ENCODE peak calls at places on chromosome X, in five cellular contexts. A is HepG2, E is HCT116, C is H1, D is GM12878. W is an unnamed sample.

GRCh38 chrX:148634591-148634990 is 134.2 kb downstream of the AFF2 start:
- DNase-seq in A (no peak), E (no peak), D (no peak), C (no peak), W (no peak)

GRCh38 chrX:26783512-26784225 is 567.7 kb downstream of the MAGEB5 start:
- DNase-seq in A (peak; percentile 65), D (no peak), E (peak; percentile 29), C (peak; percentile 44), W (no peak)

GRCh38 chrX:136687457-136687856 is 39.5 kb downstream of the CD40LG start:
- DNase-seq in A (no peak), C (no peak), D (no peak), E (no peak), W (no peak)

GRCh38 chrX:57172544-57172943 is 35.3 kb upstream of the SPIN2A start:
- DNase-seq in A (no peak), D (no peak), C (no peak), E (no peak), W (no peak)

GRCh38 chrX:86102341-86102740 is 45.9 kb upstream of the DACH2 start:
- DNase-seq in C (no peak), D (no peak), E (no peak), A (no peak), W (no peak)

GRCh38 chrX:138057883-138058282 is 492.0 kb downstream of the ZIC3 start:
- DNase-seq in A (no peak), D (no peak), C (no peak), E (no peak), W (no peak)

GRCh38 chrX:125210146-125210545 is 109.5 kb upstream of the TEX13C start:
- DNase-seq in E (no peak), C (no peak), A (no peak), D (no peak), W (no peak)

GRCh38 chrX:56978172-56978571 is 17.2 kb downstream of the SPIN3 start:
- DNase-seq in E (peak; percentile 15), C (no peak), D (peak; percentile 56), A (peak; percentile 14), W (peak; percentile 17)

GRCh38 chrX:153723351-153724251 is 586 bp downstream of the BCAP31 start:
- DNase-seq in A (peak; percentile 59), E (no peak), D (no peak), C (peak; percentile 63), W (peak; percentile 66)

GRCh38 chrX:8841911-8842310 is 40.7 kb upstream of the FAM9A start:
- DNase-seq in C (no peak), E (no peak), A (no peak), D (no peak), W (no peak)

GRCh38 chrX:130091976-130092522 is 18.2 kb downstream of the ELF4 start:
- DNase-seq in A (peak; percentile 66), E (no peak), C (no peak), D (peak; percentile 81), W (peak; percentile 88)

GRCh38 chrX:153460826-153461225 is 9.6 kb downstream of the HAUS7 start:
- DNase-seq in C (no peak), D (no peak), E (no peak), A (peak; percentile 15), W (peak; percentile 63)

GRCh38 chrX:40243699-40244098 is 145.9 kb upstream of the BCOR start:
- DNase-seq in C (no peak), D (no peak), E (no peak), A (no peak), W (no peak)

GRCh38 chrX:55488559-55489314 is 911 bp downstream of the USP51 start:
- DNase-seq in A (no peak), C (peak; percentile 67), E (no peak), D (peak; percentile 8), W (peak; percentile 72)

GRCh38 chrX:153520286-153520917 is 3.0 kb downstream of the ATP2B3 start:
- DNase-seq in E (no peak), C (no peak), D (no peak), A (no peak), W (no peak)

GRCh38 chrX:48573690-48574269 is 504 bp upstream of the RBM3 start:
- DNase-seq in E (no peak), C (no peak), D (no peak), A (no peak), W (peak; percentile 63)

GRCh38 chrX:145729635-145730034 is 88.0 kb upstream of the SLITRK2 start:
- DNase-seq in D (no peak), A (no peak), E (no peak), C (no peak), W (no peak)

GRCh38 chrX:136346506-136346905 is 45.7 kb downstream of the ADGRG4 start:
- DNase-seq in A (no peak), C (no peak), E (no peak), D (no peak), W (no peak)

GRCh38 chrX:10722804-10723364 is 102.5 kb upstream of the MID1 start:
- DNase-seq in C (peak; percentile 76), D (no peak), A (no peak), E (peak; percentile 10), W (peak; percentile 51)

GRCh38 chrX:13131511-13132137 is 87.2 kb upstream of the FAM9C start:
- DNase-seq in A (peak; percentile 4), D (no peak), E (no peak), C (no peak), W (no peak)

GRCh38 chrX:19697416-19697815 is 182.1 kb upstream of the MAP3K15 start:
- DNase-seq in D (no peak), A (no peak), C (no peak), E (no peak), W (no peak)

GRCh38 chrX:152861116-152861515 is 30.3 kb downstream of the NSDHL start:
- DNase-seq in E (no peak), D (no peak), A (no peak), C (no peak), W (no peak)

GRCh38 chrX:116749943-116750342 is 287.2 kb upstream of the CT83 start:
- DNase-seq in D (no peak), A (no peak), C (no peak), E (no peak), W (no peak)

GRCh38 chrX:69630147-69630546 is 14.2 kb downstream of the EDA start:
- DNase-seq in E (no peak), D (no peak), A (no peak), C (no peak), W (no peak)

GRCh38 chrX:148466292-148466691 is 34.1 kb upstream of the AFF2 start:
- DNase-seq in E (no peak), A (no peak), C (no peak), D (no peak), W (no peak)

GRCh38 chrX:152149648-152150047 is 11.3 kb upstream of the MAGEA10 start:
- DNase-seq in C (no peak), D (no peak), E (no peak), A (no peak), W (peak; percentile 65)

GRCh38 chrX:68652327-68652930 is 5.0 kb downstream of the STARD8 start:
- DNase-seq in C (no peak), E (no peak), D (no peak), A (no peak), W (no peak)

DNA sequence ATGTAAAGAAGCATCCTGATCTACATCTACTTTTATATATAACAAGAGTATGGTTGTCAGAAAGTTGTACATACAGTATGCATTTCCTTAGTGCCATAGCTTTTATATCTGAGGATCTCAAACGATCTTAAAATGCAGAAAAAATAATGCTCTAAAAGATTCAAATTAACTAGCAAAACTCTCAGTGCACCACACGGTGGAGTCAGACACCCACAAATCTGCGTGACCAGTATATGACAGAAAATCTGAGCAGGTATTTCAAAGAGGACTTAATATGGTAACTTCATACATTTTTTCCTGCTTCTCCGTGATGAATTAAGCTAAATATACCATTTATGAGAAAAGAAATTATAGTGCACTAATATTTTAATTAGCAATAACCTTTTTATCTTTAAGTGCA is 803.0 kb downstream of the DMD start:
- DNase-seq in C (no peak), A (no peak), E (no peak), D (no peak), W (no peak)
- TF ChIP-seq CTCF in C (no peak), A (peak; percentile 12), E (no peak), D (peak; percentile 43), W (no peak)

GRCh38 chrX:150146271-150146888 is 208.1 kb upstream of the EOLA2 start:
- DNase-seq in C (no peak), A (no peak), E (no peak), D (no peak), W (no peak)
- TF ChIP-seq SIN3A in C (no peak), A (no peak), E (no peak), D (no peak), W (no peak)

DNA sequence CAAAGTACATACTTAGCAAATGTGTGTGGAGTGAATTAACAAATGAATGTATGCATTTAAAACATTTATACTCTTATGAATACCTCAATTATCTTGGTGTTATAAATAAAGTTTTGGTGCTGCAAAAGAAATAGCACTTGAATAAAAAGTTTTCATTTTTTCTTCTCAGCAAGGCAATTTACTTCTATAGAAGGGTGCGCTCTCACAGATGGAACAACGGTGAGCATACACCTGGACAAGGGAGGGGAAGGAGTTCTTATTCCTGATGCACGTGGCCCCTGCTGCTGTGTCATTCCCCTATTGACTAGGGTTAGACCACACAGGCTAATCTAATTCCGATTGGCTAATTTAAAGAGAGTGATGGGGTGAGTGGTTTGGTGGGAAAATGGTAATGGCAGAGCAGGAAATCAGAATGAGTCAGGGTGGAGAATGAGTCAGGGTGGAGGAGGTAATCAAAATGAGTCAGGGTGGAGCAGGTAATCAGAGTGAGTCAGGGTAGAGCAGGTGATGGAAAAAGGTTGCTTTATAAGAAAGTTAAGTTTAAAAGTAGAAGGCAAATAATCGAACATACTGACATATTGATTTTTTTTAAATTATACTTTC is 28.2 kb upstream of the PGK1 start:
- DNase-seq in D (no peak), A (no peak), E (peak; percentile 23), C (no peak), W (no peak)
- TF ChIP-seq SRF in D (no peak), A (no peak), E (no peak), C (no peak), W (no peak)

GRCh38 chrX:88865634-88866033 is 118.6 kb downstream of the CPXCR1 start:
- DNase-seq in C (no peak), D (no peak), A (no peak), E (no peak), W (no peak)

GRCh38 chrX:88863726-88864125 is 116.7 kb downstream of the CPXCR1 start:
- DNase-seq in C (no peak), D (no peak), E (no peak), A (no peak), W (no peak)
- TF ChIP-seq CTCF in C (no peak), D (no peak), E (no peak), A (no peak), W (no peak)

GRCh38 chrX:114134465-114134864 is 449.4 kb upstream of the HTR2C start:
- DNase-seq in E (peak; percentile 1), A (no peak), D (no peak), C (no peak), W (no peak)
- TF ChIP-seq SIN3A in E (no peak), A (no peak), D (no peak), C (no peak), W (no peak)

DNA sequence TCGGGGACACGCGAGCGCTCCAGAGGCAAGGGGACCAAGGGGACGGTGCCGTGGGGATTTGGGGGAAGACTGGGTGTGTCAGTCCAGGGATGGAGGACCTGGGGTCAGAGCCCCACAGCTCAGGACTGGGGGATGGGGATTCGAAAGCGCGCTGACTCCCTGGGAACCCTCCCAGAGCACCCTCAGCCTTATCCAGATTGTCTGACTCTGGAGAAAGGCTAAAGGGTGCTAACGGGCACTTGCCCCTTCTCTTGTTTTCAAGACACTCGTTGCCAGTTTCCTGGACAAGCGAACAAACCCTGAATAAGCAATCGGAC is 1.1 kb downstream of the DOCK11 start:
- DNase-seq in D (no peak), C (no peak), A (no peak), E (no peak), W (no peak)
- TF ChIP-seq SRF in D (no peak), C (no peak), A (no peak), E (no peak), W (no peak)